ENCODE peak calls at places on chromosome 10, in ten cellular contexts. A is neural progenitor cell, N is endothelial cell, O is transverse colon, K is fibroblast of villous mesenchyme, V is fibroblast of mammary gland, D is neural crest cell, T is GM13977, C is chondrocyte, Q is A549. G is an unnamed sample.

GRCh38 chr10:61081331-61081730 is 137.3 kb upstream of the RHOBTB1 start:
- DNase-seq in A (no peak), N (no peak), O (no peak), K (no peak), V (no peak), D (no peak), T (no peak), C (no peak), Q (no peak), G (peak)

GRCh38 chr10:34916368-34916767 is 101.3 kb upstream of the PARD3 start:
- DNase-seq in A (no peak), N (no peak), O (no peak), K (peak), V (peak), D (no peak), T (no peak), C (no peak), Q (no peak), G (peak)

GRCh38 chr10:51007781-51008180 is 66.5 kb upstream of the PRKG1 start:
- DNase-seq in A (no peak), N (no peak), O (no peak), K (peak), V (peak), D (no peak), T (no peak), C (no peak), Q (no peak), G (peak)

GRCh38 chr10:123967626-123968243 is 76.1 kb upstream of the CPXM2 start:
- DNase-seq in A (peak), N (peak), O (peak), K (peak), V (peak), D (peak), T (peak), C (no peak), Q (peak), G (peak)

GRCh38 chr10:98408799-98409198 is 6.2 kb downstream of the PYROXD2 start:
- DNase-seq in A (no peak), N (no peak), O (no peak), K (no peak), V (no peak), D (no peak), T (peak), C (no peak), Q (no peak), G (no peak)

GRCh38 chr10:75432763-75433162 is 1.3 kb downstream of the LRMDA start:
- DNase-seq in A (peak), N (no peak), O (no peak), K (no peak), V (no peak), D (no peak), T (no peak), C (no peak), Q (no peak), G (no peak)

GRCh38 chr10:43355749-43356371 is 15.6 kb upstream of the FXYD4 start:
- DNase-seq in A (no peak), N (no peak), O (peak), K (peak), V (peak), D (no peak), T (no peak), C (no peak), Q (peak), G (peak)

GRCh38 chr10:119209050-119209735 is 1.8 kb downstream of the GRK5 start:
- DNase-seq in A (peak), N (peak), O (peak), K (peak), V (peak), D (peak), T (peak), C (peak), Q (peak), G (peak)

GRCh38 chr10:101489355-101489754 is 98.7 kb downstream of the POLL start:
- DNase-seq in A (no peak), N (no peak), O (no peak), K (peak), V (peak), D (no peak), T (no peak), C (no peak), Q (no peak), G (peak)

GRCh38 chr10:133131754-133132710 is 28.0 kb upstream of the KNDC1 start:
- DNase-seq in A (no peak), N (no peak), O (no peak), K (no peak), V (no peak), D (no peak), T (no peak), C (peak), Q (no peak), G (no peak)

GRCh38 chr10:91643700-91644099 is 10.8 kb upstream of the PPP1R3C start:
- DNase-seq in A (peak), N (no peak), O (no peak), K (no peak), V (no peak), D (no peak), T (no peak), C (no peak), Q (peak), G (peak)
- TF ChIP-seq CTCF in A (peak), N (peak), O (no peak), K (peak), V (peak), D (peak), T (no peak), C (peak), Q (peak), G (peak)

GRCh38 chr10:94677691-94678090 is 5.8 kb upstream of the CYP2C18 start:
- DNase-seq in A (peak), N (no peak), O (peak), K (no peak), V (no peak), D (no peak), T (no peak), C (no peak), Q (peak), G (peak)
- TF ChIP-seq CTCF in A (peak), N (peak), O (peak), K (no peak), V (no peak), D (peak), T (no peak), C (peak), Q (no peak), G (peak)

GRCh38 chr10:96292971-96293909 is 11.0 kb upstream of the DNTT start:
- DNase-seq in A (peak), N (peak), O (peak), K (peak), V (peak), D (peak), T (peak), C (no peak), Q (peak), G (peak)
- TF ChIP-seq CTCF in A (peak), N (no peak), O (peak), K (peak), V (peak), D (peak), T (peak), C (peak), Q (peak), G (peak)

GRCh38 chr10:86851329-86852207 is 95.1 kb downstream of the BMPR1A start:
- DNase-seq in A (no peak), N (no peak), O (no peak), K (peak), V (peak), D (no peak), T (no peak), C (no peak), Q (no peak), G (peak)

GRCh38 chr10:86846088-86846487 is 89.7 kb downstream of the BMPR1A start:
- DNase-seq in A (no peak), N (no peak), O (no peak), K (no peak), V (no peak), D (no peak), T (no peak), C (no peak), Q (no peak), G (no peak)

GRCh38 chr10:86849495-86849894 is 93.1 kb downstream of the BMPR1A start:
- DNase-seq in A (no peak), N (no peak), O (no peak), K (no peak), V (no peak), D (no peak), T (peak), C (no peak), Q (no peak), G (no peak)

GRCh38 chr10:86848747-86849146 is 92.3 kb downstream of the BMPR1A start:
- DNase-seq in A (no peak), N (no peak), O (no peak), K (no peak), V (no peak), D (no peak), T (no peak), C (no peak), Q (no peak), G (no peak)

DNA sequence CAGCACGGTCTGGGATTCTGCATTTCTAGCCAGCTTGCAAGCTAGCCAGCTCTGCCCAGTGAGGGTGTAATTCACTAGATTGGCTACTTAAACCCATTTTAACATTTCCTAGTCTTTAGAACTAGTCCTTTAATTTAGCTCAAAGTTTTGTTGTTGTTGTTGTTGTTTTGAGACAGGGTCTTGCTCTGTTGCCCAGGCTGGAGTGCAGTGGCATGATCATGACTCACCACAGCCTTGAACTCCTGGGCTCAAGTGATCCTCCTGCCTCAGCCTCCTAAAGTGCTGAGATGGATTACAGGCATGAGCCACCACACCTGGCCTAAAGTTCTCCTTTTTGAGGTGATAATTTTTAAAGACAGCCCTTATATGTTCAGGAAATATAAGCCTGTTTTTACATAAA is 94.1 kb downstream of the BMPR1A start:
- DNase-seq in A (no peak), N (no peak), O (no peak), K (no peak), V (no peak), D (no peak), T (no peak), C (no peak), Q (no peak), G (no peak)
- TF ChIP-seq CTCF in A (no peak), N (no peak), O (no peak), K (no peak), V (no peak), D (no peak), T (no peak), C (no peak), Q (no peak), G (no peak)

DNA sequence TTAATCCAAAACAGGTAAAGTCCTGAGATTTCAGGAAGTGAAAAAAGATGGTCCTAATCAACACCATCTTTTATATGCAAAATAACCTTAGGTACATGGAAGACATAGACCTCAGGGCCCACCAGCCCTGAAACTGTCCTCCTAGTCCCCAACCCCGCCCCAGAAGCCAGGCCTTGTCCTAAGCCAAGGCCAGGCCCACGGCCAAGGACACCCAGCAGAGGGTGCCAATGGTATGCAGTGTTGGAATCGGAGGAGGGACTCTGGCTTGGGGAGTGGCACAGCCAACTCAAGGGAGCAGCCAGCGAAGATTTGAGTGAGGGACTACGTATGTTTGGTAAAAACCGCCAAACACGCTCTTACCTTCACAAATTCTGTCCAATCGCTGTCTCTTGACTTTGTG is 96.7 kb downstream of the ZRANB1 start:
- DNase-seq in A (no peak), N (no peak), O (peak), K (no peak), V (no peak), D (no peak), T (no peak), C (peak), Q (peak), G (no peak)
- TF ChIP-seq CTCF in A (no peak), N (no peak), O (peak), K (peak), V (no peak), D (no peak), T (peak), C (peak), Q (no peak), G (peak)

GRCh38 chr10:53808677-53809076 is 992.4 kb downstream of the PCDH15 start:
- DNase-seq in A (no peak), N (no peak), O (no peak), K (no peak), V (no peak), D (no peak), T (no peak), C (no peak), Q (no peak), G (no peak)
- TF ChIP-seq CTCF in A (peak), N (no peak), O (no peak), K (no peak), V (no peak), D (no peak), T (no peak), C (no peak), Q (no peak), G (no peak)

GRCh38 chr10:25639646-25640045 is 294.4 kb upstream of the MYO3A start:
- DNase-seq in A (no peak), N (no peak), O (no peak), K (peak), V (no peak), D (no peak), T (no peak), C (no peak), Q (no peak), G (peak)
- TF ChIP-seq CTCF in A (no peak), N (no peak), O (no peak), K (peak), V (no peak), D (no peak), T (no peak), C (no peak), Q (no peak), G (peak)

GRCh38 chr10:108439397-108439796 is 1274.9 kb upstream of the SORCS1 start:
- DNase-seq in A (no peak), N (no peak), O (no peak), K (peak), V (peak), D (no peak), T (no peak), C (no peak), Q (no peak), G (no peak)
- TF ChIP-seq CTCF in A (no peak), N (no peak), O (no peak), K (peak), V (peak), D (no peak), T (no peak), C (no peak), Q (no peak), G (peak)

DNA sequence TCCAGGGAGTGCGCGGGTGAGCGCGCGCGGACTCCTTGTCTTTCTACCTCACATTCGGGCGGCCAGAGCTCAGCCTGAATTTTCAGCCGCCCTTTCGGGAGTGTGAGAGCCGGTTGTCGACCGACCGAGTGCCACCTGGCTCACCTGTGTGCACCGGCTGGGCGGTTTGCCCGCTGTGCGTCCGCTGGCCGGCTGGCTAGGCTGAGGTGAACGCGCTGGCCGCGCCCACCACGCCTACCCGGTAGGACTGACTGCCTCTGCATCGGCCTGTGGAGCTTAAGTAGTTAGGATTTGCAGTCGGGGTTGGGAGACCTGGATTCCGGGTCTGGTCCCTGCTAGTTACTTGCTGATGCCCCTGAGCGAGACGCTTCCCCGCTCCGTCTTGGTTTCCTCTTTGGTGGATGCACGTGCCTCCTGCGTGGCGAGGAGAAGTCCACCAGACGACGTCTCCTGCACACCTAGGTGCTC is 553 bp downstream of the TSPAN15 start:
- DNase-seq in A (peak), N (no peak), O (peak), K (no peak), V (no peak), D (no peak), T (no peak), C (no peak), Q (peak), G (no peak)
- TF ChIP-seq CTCF in A (no peak), N (no peak), O (no peak), K (no peak), V (no peak), D (no peak), T (no peak), C (no peak), Q (no peak), G (no peak)

G was measured in choroid plexus epithelial cell.